ENCODE peak calls at places on chromosomes 3 and 15, in five cellular contexts. One of them, this sample, is unnamed.

GRCh38 chr3:146342971-146343370 is 92.1 kb upstream of the PLSCR4 start:
- DNase-seq in stimulated activated effector memory CD8-positive, alpha-beta T cell treated with anti-CD3 and anti-CD28 coated beads, Interleukin-12 subunit alpha, Interleukin-12 subunit beta, amount 100 ng/mL, for 72 hours: no peak
- DNase-seq in AG08395: peak
- DNase-seq in nephron progenitor cell: no peak
- DNase-seq in colonic mucosa: no peak
- DNase-seq in this sample: no peak

GRCh38 chr3:113018461-113019181 is 27.8 kb downstream of the GTPBP8 start:
- DNase-seq in stimulated activated effector memory CD8-positive, alpha-beta T cell treated with anti-CD3 and anti-CD28 coated beads, Interleukin-12 subunit alpha, Interleukin-12 subunit beta, amount 100 ng/mL, for 72 hours: no peak
- DNase-seq in AG08395: peak
- DNase-seq in nephron progenitor cell: no peak
- DNase-seq in colonic mucosa: no peak
- DNase-seq in this sample: no peak

GRCh38 chr3:169529013-169529412 is 134.5 kb downstream of the MECOM start:
- DNase-seq in stimulated activated effector memory CD8-positive, alpha-beta T cell treated with anti-CD3 and anti-CD28 coated beads, Interleukin-12 subunit alpha, Interleukin-12 subunit beta, amount 100 ng/mL, for 72 hours: no peak
- DNase-seq in AG08395: no peak
- DNase-seq in nephron progenitor cell: no peak
- DNase-seq in colonic mucosa: no peak
- DNase-seq in this sample: no peak

GRCh38 chr3:118705827-118706226 is 328.8 kb downstream of the IGSF11 start:
- DNase-seq in stimulated activated effector memory CD8-positive, alpha-beta T cell treated with anti-CD3 and anti-CD28 coated beads, Interleukin-12 subunit alpha, Interleukin-12 subunit beta, amount 100 ng/mL, for 72 hours: no peak
- DNase-seq in AG08395: no peak
- DNase-seq in nephron progenitor cell: no peak
- DNase-seq in colonic mucosa: no peak
- DNase-seq in this sample: no peak

GRCh38 chr15:57091626-57092025 is 173.2 kb downstream of the TCF12 start:
- DNase-seq in stimulated activated effector memory CD8-positive, alpha-beta T cell treated with anti-CD3 and anti-CD28 coated beads, Interleukin-12 subunit alpha, Interleukin-12 subunit beta, amount 100 ng/mL, for 72 hours: no peak
- DNase-seq in AG08395: no peak
- DNase-seq in nephron progenitor cell: no peak
- DNase-seq in colonic mucosa: no peak
- DNase-seq in this sample: no peak

GRCh38 chr3:38834110-38834509 is 18.1 kb upstream of the SCN10A start:
- DNase-seq in stimulated activated effector memory CD8-positive, alpha-beta T cell treated with anti-CD3 and anti-CD28 coated beads, Interleukin-12 subunit alpha, Interleukin-12 subunit beta, amount 100 ng/mL, for 72 hours: peak
- DNase-seq in AG08395: peak
- DNase-seq in nephron progenitor cell: peak
- DNase-seq in colonic mucosa: peak
- DNase-seq in this sample: no peak

GRCh38 chr3:141227752-141228151 is 3.9 kb upstream of the PXYLP1 start:
- DNase-seq in stimulated activated effector memory CD8-positive, alpha-beta T cell treated with anti-CD3 and anti-CD28 coated beads, Interleukin-12 subunit alpha, Interleukin-12 subunit beta, amount 100 ng/mL, for 72 hours: no peak
- DNase-seq in AG08395: no peak
- DNase-seq in nephron progenitor cell: no peak
- DNase-seq in colonic mucosa: no peak
- DNase-seq in this sample: no peak

GRCh38 chr3:127786358-127787070 is 35.8 kb downstream of the MGLL start:
- DNase-seq in stimulated activated effector memory CD8-positive, alpha-beta T cell treated with anti-CD3 and anti-CD28 coated beads, Interleukin-12 subunit alpha, Interleukin-12 subunit beta, amount 100 ng/mL, for 72 hours: no peak
- DNase-seq in AG08395: peak
- DNase-seq in nephron progenitor cell: no peak
- DNase-seq in colonic mucosa: peak
- DNase-seq in this sample: no peak

GRCh38 chr15:96330450-96331140 is at the start of gene NR2F2:
- DNase-seq in stimulated activated effector memory CD8-positive, alpha-beta T cell treated with anti-CD3 and anti-CD28 coated beads, Interleukin-12 subunit alpha, Interleukin-12 subunit beta, amount 100 ng/mL, for 72 hours: no peak
- DNase-seq in AG08395: peak
- DNase-seq in nephron progenitor cell: peak
- DNase-seq in colonic mucosa: peak
- DNase-seq in this sample: no peak

GRCh38 chr15:81752149-81752942 is 293.5 kb downstream of the MEX3B start:
- DNase-seq in stimulated activated effector memory CD8-positive, alpha-beta T cell treated with anti-CD3 and anti-CD28 coated beads, Interleukin-12 subunit alpha, Interleukin-12 subunit beta, amount 100 ng/mL, for 72 hours: no peak
- DNase-seq in AG08395: no peak
- DNase-seq in nephron progenitor cell: no peak
- DNase-seq in colonic mucosa: peak
- DNase-seq in this sample: no peak

GRCh38 chr3:197554196-197554561 is 1.6 kb downstream of the BDH1 start:
- DNase-seq in stimulated activated effector memory CD8-positive, alpha-beta T cell treated with anti-CD3 and anti-CD28 coated beads, Interleukin-12 subunit alpha, Interleukin-12 subunit beta, amount 100 ng/mL, for 72 hours: no peak
- DNase-seq in AG08395: peak
- DNase-seq in nephron progenitor cell: no peak
- DNase-seq in colonic mucosa: no peak
- DNase-seq in this sample: no peak

GRCh38 chr15:93997071-93997658 is 234.2 kb upstream of the MCTP2 start:
- DNase-seq in stimulated activated effector memory CD8-positive, alpha-beta T cell treated with anti-CD3 and anti-CD28 coated beads, Interleukin-12 subunit alpha, Interleukin-12 subunit beta, amount 100 ng/mL, for 72 hours: no peak
- DNase-seq in AG08395: peak
- DNase-seq in nephron progenitor cell: no peak
- DNase-seq in colonic mucosa: no peak
- DNase-seq in this sample: no peak

GRCh38 chr3:109161487-109162108 is 25.1 kb downstream of the C3orf85 start:
- DNase-seq in stimulated activated effector memory CD8-positive, alpha-beta T cell treated with anti-CD3 and anti-CD28 coated beads, Interleukin-12 subunit alpha, Interleukin-12 subunit beta, amount 100 ng/mL, for 72 hours: no peak
- DNase-seq in AG08395: no peak
- DNase-seq in nephron progenitor cell: no peak
- DNase-seq in colonic mucosa: no peak
- DNase-seq in this sample: no peak

GRCh38 chr3:124648551-124648950 is 81.7 kb upstream of the UMPS start:
- DNase-seq in stimulated activated effector memory CD8-positive, alpha-beta T cell treated with anti-CD3 and anti-CD28 coated beads, Interleukin-12 subunit alpha, Interleukin-12 subunit beta, amount 100 ng/mL, for 72 hours: no peak
- DNase-seq in AG08395: no peak
- DNase-seq in nephron progenitor cell: no peak
- DNase-seq in colonic mucosa: no peak
- DNase-seq in this sample: no peak

GRCh38 chr3:150787741-150788370 is 24.9 kb upstream of the SIAH2 start:
- DNase-seq in stimulated activated effector memory CD8-positive, alpha-beta T cell treated with anti-CD3 and anti-CD28 coated beads, Interleukin-12 subunit alpha, Interleukin-12 subunit beta, amount 100 ng/mL, for 72 hours: peak
- DNase-seq in AG08395: peak
- DNase-seq in nephron progenitor cell: peak
- DNase-seq in colonic mucosa: peak
- DNase-seq in this sample: peak

GRCh38 chr15:61522375-61522774 is 293.3 kb upstream of the RORA start:
- DNase-seq in stimulated activated effector memory CD8-positive, alpha-beta T cell treated with anti-CD3 and anti-CD28 coated beads, Interleukin-12 subunit alpha, Interleukin-12 subunit beta, amount 100 ng/mL, for 72 hours: no peak
- DNase-seq in AG08395: no peak
- DNase-seq in nephron progenitor cell: no peak
- DNase-seq in colonic mucosa: no peak
- DNase-seq in this sample: no peak

GRCh38 chr3:67077656-67078055 is 79.5 kb downstream of the KBTBD8 start:
- DNase-seq in stimulated activated effector memory CD8-positive, alpha-beta T cell treated with anti-CD3 and anti-CD28 coated beads, Interleukin-12 subunit alpha, Interleukin-12 subunit beta, amount 100 ng/mL, for 72 hours: no peak
- DNase-seq in AG08395: no peak
- DNase-seq in nephron progenitor cell: no peak
- DNase-seq in colonic mucosa: no peak
- DNase-seq in this sample: no peak

GRCh38 chr3:56681963-56682457 is 1.1 kb downstream of the TASOR start:
- DNase-seq in stimulated activated effector memory CD8-positive, alpha-beta T cell treated with anti-CD3 and anti-CD28 coated beads, Interleukin-12 subunit alpha, Interleukin-12 subunit beta, amount 100 ng/mL, for 72 hours: no peak
- DNase-seq in AG08395: no peak
- DNase-seq in nephron progenitor cell: no peak
- DNase-seq in colonic mucosa: no peak
- DNase-seq in this sample: no peak

GRCh38 chr3:81249540-81250029 is 511.9 kb downstream of the GBE1 start:
- DNase-seq in stimulated activated effector memory CD8-positive, alpha-beta T cell treated with anti-CD3 and anti-CD28 coated beads, Interleukin-12 subunit alpha, Interleukin-12 subunit beta, amount 100 ng/mL, for 72 hours: no peak
- DNase-seq in AG08395: peak
- DNase-seq in nephron progenitor cell: no peak
- DNase-seq in colonic mucosa: no peak
- DNase-seq in this sample: no peak

GRCh38 chr15:99443768-99444446 is 121.9 kb upstream of the MEF2A start:
- DNase-seq in stimulated activated effector memory CD8-positive, alpha-beta T cell treated with anti-CD3 and anti-CD28 coated beads, Interleukin-12 subunit alpha, Interleukin-12 subunit beta, amount 100 ng/mL, for 72 hours: no peak
- DNase-seq in AG08395: no peak
- DNase-seq in nephron progenitor cell: no peak
- DNase-seq in colonic mucosa: no peak
- DNase-seq in this sample: no peak

GRCh38 chr15:51375966-51376640 is 34.6 kb downstream of the GLDN start:
- DNase-seq in stimulated activated effector memory CD8-positive, alpha-beta T cell treated with anti-CD3 and anti-CD28 coated beads, Interleukin-12 subunit alpha, Interleukin-12 subunit beta, amount 100 ng/mL, for 72 hours: no peak
- DNase-seq in AG08395: no peak
- DNase-seq in nephron progenitor cell: no peak
- DNase-seq in colonic mucosa: no peak
- DNase-seq in this sample: no peak

GRCh38 chr3:151770941-151771340 is 37.2 kb downstream of the AADACL2 start:
- DNase-seq in stimulated activated effector memory CD8-positive, alpha-beta T cell treated with anti-CD3 and anti-CD28 coated beads, Interleukin-12 subunit alpha, Interleukin-12 subunit beta, amount 100 ng/mL, for 72 hours: no peak
- DNase-seq in AG08395: peak
- DNase-seq in nephron progenitor cell: no peak
- DNase-seq in colonic mucosa: peak
- DNase-seq in this sample: no peak

GRCh38 chr3:170338690-170339340 is 18.7 kb upstream of the SKIL start:
- DNase-seq in stimulated activated effector memory CD8-positive, alpha-beta T cell treated with anti-CD3 and anti-CD28 coated beads, Interleukin-12 subunit alpha, Interleukin-12 subunit beta, amount 100 ng/mL, for 72 hours: no peak
- DNase-seq in AG08395: no peak
- DNase-seq in nephron progenitor cell: no peak
- DNase-seq in colonic mucosa: no peak
- DNase-seq in this sample: no peak

GRCh38 chr15:39743611-39744010 is 39.0 kb downstream of the FSIP1 start:
- DNase-seq in stimulated activated effector memory CD8-positive, alpha-beta T cell treated with anti-CD3 and anti-CD28 coated beads, Interleukin-12 subunit alpha, Interleukin-12 subunit beta, amount 100 ng/mL, for 72 hours: no peak
- DNase-seq in AG08395: no peak
- DNase-seq in nephron progenitor cell: no peak
- DNase-seq in colonic mucosa: no peak
- DNase-seq in this sample: no peak

GRCh38 chr15:61226313-61227250 is 2.5 kb downstream of the RORA start:
- DNase-seq in stimulated activated effector memory CD8-positive, alpha-beta T cell treated with anti-CD3 and anti-CD28 coated beads, Interleukin-12 subunit alpha, Interleukin-12 subunit beta, amount 100 ng/mL, for 72 hours: no peak
- DNase-seq in AG08395: no peak
- DNase-seq in nephron progenitor cell: no peak
- DNase-seq in colonic mucosa: no peak
- DNase-seq in this sample: no peak

GRCh38 chr3:150495563-150496168 is 50.6 kb downstream of the SERP1 start:
- DNase-seq in stimulated activated effector memory CD8-positive, alpha-beta T cell treated with anti-CD3 and anti-CD28 coated beads, Interleukin-12 subunit alpha, Interleukin-12 subunit beta, amount 100 ng/mL, for 72 hours: no peak
- DNase-seq in AG08395: peak
- DNase-seq in nephron progenitor cell: peak
- DNase-seq in colonic mucosa: peak
- DNase-seq in this sample: no peak

GRCh38 chr3:61445924-61446323 is 115.4 kb upstream of the PTPRG start:
- DNase-seq in stimulated activated effector memory CD8-positive, alpha-beta T cell treated with anti-CD3 and anti-CD28 coated beads, Interleukin-12 subunit alpha, Interleukin-12 subunit beta, amount 100 ng/mL, for 72 hours: no peak
- DNase-seq in AG08395: no peak
- DNase-seq in nephron progenitor cell: no peak
- DNase-seq in colonic mucosa: no peak
- DNase-seq in this sample: no peak

GRCh38 chr3:32376098-32376497 is 15.6 kb upstream of the CMTM7 start:
- DNase-seq in stimulated activated effector memory CD8-positive, alpha-beta T cell treated with anti-CD3 and anti-CD28 coated beads, Interleukin-12 subunit alpha, Interleukin-12 subunit beta, amount 100 ng/mL, for 72 hours: no peak
- DNase-seq in AG08395: no peak
- DNase-seq in nephron progenitor cell: no peak
- DNase-seq in colonic mucosa: no peak
- DNase-seq in this sample: no peak

GRCh38 chr15:86355798-86356197 is 276.1 kb downstream of the AGBL1 start:
- DNase-seq in stimulated activated effector memory CD8-positive, alpha-beta T cell treated with anti-CD3 and anti-CD28 coated beads, Interleukin-12 subunit alpha, Interleukin-12 subunit beta, amount 100 ng/mL, for 72 hours: no peak
- DNase-seq in AG08395: no peak
- DNase-seq in nephron progenitor cell: peak
- DNase-seq in colonic mucosa: no peak
- DNase-seq in this sample: no peak

GRCh38 chr15:58528197-58528870 is 96.5 kb downstream of the LIPC start:
- DNase-seq in stimulated activated effector memory CD8-positive, alpha-beta T cell treated with anti-CD3 and anti-CD28 coated beads, Interleukin-12 subunit alpha, Interleukin-12 subunit beta, amount 100 ng/mL, for 72 hours: no peak
- DNase-seq in AG08395: peak
- DNase-seq in nephron progenitor cell: no peak
- DNase-seq in colonic mucosa: peak
- DNase-seq in this sample: no peak

GRCh38 chr3:49813497-49814174 is at the start of gene UBA7:
- DNase-seq in stimulated activated effector memory CD8-positive, alpha-beta T cell treated with anti-CD3 and anti-CD28 coated beads, Interleukin-12 subunit alpha, Interleukin-12 subunit beta, amount 100 ng/mL, for 72 hours: no peak
- DNase-seq in AG08395: peak
- DNase-seq in nephron progenitor cell: no peak
- DNase-seq in colonic mucosa: peak
- DNase-seq in this sample: no peak

GRCh38 chr15:49877117-49877860 is 241.7 kb downstream of the ATP8B4 start:
- DNase-seq in stimulated activated effector memory CD8-positive, alpha-beta T cell treated with anti-CD3 and anti-CD28 coated beads, Interleukin-12 subunit alpha, Interleukin-12 subunit beta, amount 100 ng/mL, for 72 hours: no peak
- DNase-seq in AG08395: peak
- DNase-seq in nephron progenitor cell: no peak
- DNase-seq in colonic mucosa: no peak
- DNase-seq in this sample: no peak

GRCh38 chr15:58546635-58547627 is 115.1 kb downstream of the LIPC start:
- DNase-seq in stimulated activated effector memory CD8-positive, alpha-beta T cell treated with anti-CD3 and anti-CD28 coated beads, Interleukin-12 subunit alpha, Interleukin-12 subunit beta, amount 100 ng/mL, for 72 hours: no peak
- DNase-seq in AG08395: peak
- DNase-seq in nephron progenitor cell: no peak
- DNase-seq in colonic mucosa: no peak
- DNase-seq in this sample: no peak

GRCh38 chr3:110352841-110353595 is 718.6 kb upstream of the NECTIN3 start:
- DNase-seq in stimulated activated effector memory CD8-positive, alpha-beta T cell treated with anti-CD3 and anti-CD28 coated beads, Interleukin-12 subunit alpha, Interleukin-12 subunit beta, amount 100 ng/mL, for 72 hours: no peak
- DNase-seq in AG08395: no peak
- DNase-seq in nephron progenitor cell: no peak
- DNase-seq in colonic mucosa: no peak
- DNase-seq in this sample: no peak

GRCh38 chr3:149314807-149315578 is 18.4 kb downstream of the TM4SF18 start:
- DNase-seq in stimulated activated effector memory CD8-positive, alpha-beta T cell treated with anti-CD3 and anti-CD28 coated beads, Interleukin-12 subunit alpha, Interleukin-12 subunit beta, amount 100 ng/mL, for 72 hours: no peak
- DNase-seq in AG08395: peak
- DNase-seq in nephron progenitor cell: no peak
- DNase-seq in colonic mucosa: no peak
- DNase-seq in this sample: no peak

GRCh38 chr3:112689989-112690388 is 49.0 kb upstream of the CCDC80 start:
- DNase-seq in stimulated activated effector memory CD8-positive, alpha-beta T cell treated with anti-CD3 and anti-CD28 coated beads, Interleukin-12 subunit alpha, Interleukin-12 subunit beta, amount 100 ng/mL, for 72 hours: no peak
- DNase-seq in AG08395: no peak
- DNase-seq in nephron progenitor cell: peak
- DNase-seq in colonic mucosa: no peak
- DNase-seq in this sample: no peak

GRCh38 chr15:69400850-69401249 is 13.3 kb upstream of the KIF23 start:
- DNase-seq in stimulated activated effector memory CD8-positive, alpha-beta T cell treated with anti-CD3 and anti-CD28 coated beads, Interleukin-12 subunit alpha, Interleukin-12 subunit beta, amount 100 ng/mL, for 72 hours: no peak
- DNase-seq in AG08395: no peak
- DNase-seq in nephron progenitor cell: no peak
- DNase-seq in colonic mucosa: no peak
- DNase-seq in this sample: no peak

GRCh38 chr3:196189608-196190347 is 21.4 kb downstream of the ZDHHC19 start:
- DNase-seq in stimulated activated effector memory CD8-positive, alpha-beta T cell treated with anti-CD3 and anti-CD28 coated beads, Interleukin-12 subunit alpha, Interleukin-12 subunit beta, amount 100 ng/mL, for 72 hours: no peak
- DNase-seq in AG08395: no peak
- DNase-seq in nephron progenitor cell: no peak
- DNase-seq in colonic mucosa: no peak
- DNase-seq in this sample: no peak

GRCh38 chr15:75661041-75661778 is 13.5 kb downstream of the SNX33 start:
- DNase-seq in stimulated activated effector memory CD8-positive, alpha-beta T cell treated with anti-CD3 and anti-CD28 coated beads, Interleukin-12 subunit alpha, Interleukin-12 subunit beta, amount 100 ng/mL, for 72 hours: no peak
- DNase-seq in AG08395: peak
- DNase-seq in nephron progenitor cell: peak
- DNase-seq in colonic mucosa: peak
- DNase-seq in this sample: no peak

GRCh38 chr3:10228248-10228950 is 19.9 kb upstream of the TATDN2 start:
- DNase-seq in stimulated activated effector memory CD8-positive, alpha-beta T cell treated with anti-CD3 and anti-CD28 coated beads, Interleukin-12 subunit alpha, Interleukin-12 subunit beta, amount 100 ng/mL, for 72 hours: no peak
- DNase-seq in AG08395: no peak
- DNase-seq in nephron progenitor cell: no peak
- DNase-seq in colonic mucosa: no peak
- DNase-seq in this sample: no peak

This sample was measured in NK-92 treated with Interleukin-12 subunit alpha and Interleukin-12 subunit beta, amount 100 ng/mL, for 24 hours.